ENCODE peak calls at places on chromosomes 3 and 15, in six cellular contexts. Y, W, I, M, H and U are unnamed samples.

GRCh38 chr3:98577178-98577895 is 16.1 kb downstream of the CPOX start:
- DNase-seq in Y (peak), W (no peak), I (no peak), M (no peak), H (no peak), U (no peak)

GRCh38 chr15:66864086-66864830 is 162.2 kb downstream of the SMAD6 start:
- DNase-seq in Y (no peak), W (peak), I (no peak), M (no peak), H (peak), U (no peak)

GRCh38 chr15:61327019-61327631 is 98.0 kb upstream of the RORA start:
- DNase-seq in Y (no peak), W (no peak), I (no peak), M (no peak), H (no peak), U (no peak)

GRCh38 chr3:52429779-52430415 is 15.0 kb downstream of the SEMA3G start:
- DNase-seq in Y (peak), W (no peak), I (no peak), M (no peak), H (peak), U (no peak)

GRCh38 chr15:44662478-44663409 is 718 bp downstream of the SPG11 start:
- DNase-seq in Y (peak), W (peak), I (peak), M (peak), H (peak), U (peak)

GRCh38 chr3:13555753-13556152 is 6.8 kb downstream of the FBLN2 start:
- DNase-seq in Y (no peak), W (no peak), I (no peak), M (no peak), H (no peak), U (no peak)

GRCh38 chr3:105793040-105793439 is 75.8 kb downstream of the CBLB start:
- DNase-seq in Y (no peak), W (no peak), I (no peak), M (no peak), H (no peak), U (no peak)

GRCh38 chr3:132659000-132659369 is 624 bp downstream of the ACAD11 start:
- DNase-seq in Y (no peak), W (no peak), I (no peak), M (no peak), H (no peak), U (no peak)

GRCh38 chr3:115212615-115213014 is 65.5 kb upstream of the ZBTB20 start:
- DNase-seq in Y (no peak), W (no peak), I (no peak), M (no peak), H (no peak), U (no peak)

GRCh38 chr3:184155644-184156521 is 706 bp downstream of the DVL3 start:
- DNase-seq in Y (peak), W (no peak), I (no peak), M (no peak), H (peak), U (peak)

GRCh38 chr15:81573098-81573746 is 199.2 kb upstream of the TMC3 start:
- DNase-seq in Y (no peak), W (no peak), I (no peak), M (no peak), H (no peak), U (no peak)

GRCh38 chr3:188807002-188807401 is 364.8 kb upstream of the TPRG1 start:
- DNase-seq in Y (peak), W (no peak), I (no peak), M (no peak), H (no peak), U (no peak)

GRCh38 chr15:84778194-84778593 is 29.8 kb downstream of the ZNF592 start:
- DNase-seq in Y (no peak), W (no peak), I (no peak), M (no peak), H (no peak), U (no peak)

GRCh38 chr3:145370870-145371269 is 790.1 kb downstream of the PLOD2 start:
- DNase-seq in Y (no peak), W (no peak), I (no peak), M (no peak), H (no peak), U (no peak)

GRCh38 chr3:183435701-183436100 is 7.3 kb upstream of the MCF2L2 start:
- DNase-seq in Y (no peak), W (no peak), I (no peak), M (no peak), H (no peak), U (no peak)

GRCh38 chr3:58989173-58989572 is 60.7 kb downstream of the CFAP20DC start:
- DNase-seq in Y (peak), W (no peak), I (no peak), M (no peak), H (no peak), U (no peak)

GRCh38 chr3:33006081-33006480 is 54.6 kb downstream of the CCR4 start:
- DNase-seq in Y (no peak), W (no peak), I (no peak), M (no peak), H (no peak), U (peak)

GRCh38 chr3:134326760-134327593 is 47.3 kb downstream of the AMOTL2 start:
- DNase-seq in Y (peak), W (no peak), I (no peak), M (no peak), H (peak), U (no peak)

GRCh38 chr15:55532944-55533343 is 24.9 kb upstream of the DNAAF4 start:
- DNase-seq in Y (no peak), W (no peak), I (no peak), M (no peak), H (no peak), U (no peak)

GRCh38 chr3:52298147-52299098 is 10.8 kb downstream of the GLYCTK start:
- DNase-seq in Y (no peak), W (no peak), I (no peak), M (no peak), H (no peak), U (no peak)

GRCh38 chr3:183503738-183504137 is 51.8 kb downstream of the KLHL6 start:
- DNase-seq in Y (no peak), W (no peak), I (no peak), M (no peak), H (no peak), U (no peak)

GRCh38 chr3:30631237-30631961 is 25.0 kb downstream of the TGFBR2 start:
- DNase-seq in Y (no peak), W (no peak), I (no peak), M (no peak), H (no peak), U (no peak)

GRCh38 chr3:187889601-187890404 is 144.5 kb upstream of the BCL6 start:
- DNase-seq in Y (no peak), W (no peak), I (no peak), M (no peak), H (peak), U (no peak)

GRCh38 chr3:165464736-165465135 is 268.6 kb upstream of the SLITRK3 start:
- DNase-seq in Y (peak), W (no peak), I (no peak), M (no peak), H (no peak), U (no peak)

GRCh38 chr3:30473374-30474051 is 132.9 kb upstream of the TGFBR2 start:
- DNase-seq in Y (peak), W (no peak), I (no peak), M (no peak), H (peak), U (no peak)

GRCh38 chr15:29089731-29090616 is 179.6 kb downstream of the NSMCE3 start:
- DNase-seq in Y (peak), W (no peak), I (no peak), M (no peak), H (peak), U (no peak)

GRCh38 chr3:189720746-189721426 is 89.7 kb downstream of the TP63 start:
- DNase-seq in Y (no peak), W (no peak), I (no peak), M (no peak), H (no peak), U (no peak)

GRCh38 chr3:44444896-44445691 is 32.4 kb downstream of the ZNF445 start:
- DNase-seq in Y (no peak), W (no peak), I (no peak), M (no peak), H (no peak), U (no peak)

GRCh38 chr15:68768321-68768720 is 52.4 kb downstream of the ANP32A start:
- DNase-seq in Y (peak), W (no peak), I (peak), M (no peak), H (no peak), U (no peak)

GRCh38 chr3:120684896-120685295 is 2.9 kb upstream of the HGD start:
- DNase-seq in Y (no peak), W (no peak), I (no peak), M (no peak), H (no peak), U (no peak)

GRCh38 chr15:40295297-40295696 is 12.4 kb upstream of the ANKRD63 start:
- DNase-seq in Y (no peak), W (no peak), I (no peak), M (no peak), H (peak), U (no peak)

GRCh38 chr15:56472278-56472677 is 7.3 kb upstream of the MNS1 start:
- DNase-seq in Y (no peak), W (no peak), I (no peak), M (no peak), H (no peak), U (no peak)

GRCh38 chr3:151926956-151927355 is 53.5 kb downstream of the SUCNR1 start:
- DNase-seq in Y (peak), W (no peak), I (peak), M (no peak), H (no peak), U (no peak)

GRCh38 chr3:41002104-41002503 is 197.2 kb upstream of the CTNNB1 start:
- DNase-seq in Y (no peak), W (no peak), I (no peak), M (no peak), H (no peak), U (no peak)

GRCh38 chr3:157921767-157922166 is 184.5 kb downstream of the SHOX2 start:
- DNase-seq in Y (no peak), W (no peak), I (no peak), M (no peak), H (no peak), U (no peak)

GRCh38 chr3:194023501-194024280 is 112.3 kb upstream of the HES1 start:
- DNase-seq in Y (no peak), W (no peak), I (no peak), M (no peak), H (no peak), U (no peak)

GRCh38 chr3:41244620-41245336 is 45.5 kb downstream of the CTNNB1 start:
- DNase-seq in Y (no peak), W (no peak), I (no peak), M (no peak), H (no peak), U (no peak)

DNA sequence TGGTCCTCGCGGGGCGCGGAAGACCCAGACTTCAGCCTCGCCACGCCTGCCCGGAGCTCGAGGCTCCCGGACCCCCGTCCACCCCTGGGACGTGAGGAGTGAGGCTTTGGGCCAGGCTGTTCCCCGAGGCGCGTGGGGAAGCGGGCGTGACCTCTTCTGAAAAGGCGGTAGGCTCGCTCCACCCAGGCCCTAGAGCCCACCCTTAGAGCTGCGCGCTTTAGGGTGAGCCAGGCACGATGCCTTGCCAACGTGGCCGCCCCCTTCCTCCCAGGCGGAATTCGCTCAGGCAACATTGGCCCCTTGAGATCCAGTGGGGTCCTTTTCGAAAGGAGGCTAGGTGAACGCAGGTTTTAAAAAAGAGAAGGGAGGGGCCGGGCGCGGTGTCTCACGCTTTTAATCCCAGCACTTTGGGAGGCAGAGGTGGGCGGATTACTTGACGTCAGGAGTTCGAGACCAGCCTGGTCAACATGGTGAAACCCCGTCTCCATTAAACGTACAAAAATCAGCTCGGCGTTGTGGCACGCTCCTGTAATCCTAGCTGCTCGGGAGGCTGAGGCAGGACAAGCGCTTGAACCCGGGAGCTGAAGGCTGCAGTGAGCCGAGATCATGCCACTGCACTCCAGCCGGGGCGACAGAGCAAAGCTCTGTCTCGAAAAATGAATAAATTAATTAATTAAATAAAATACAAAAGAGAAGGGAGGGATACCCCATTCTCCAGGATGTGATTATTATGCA is 896 bp upstream of the RPP25 start:
- DNase-seq in Y (no peak), W (no peak), I (peak), M (no peak), H (peak), U (no peak)
- TF ChIP-seq POLR2A in Y (no peak), W (no peak), I (no peak), M (no peak), H (no peak), U (no peak)

GRCh38 chr3:141103503-141103902 is 52.4 kb downstream of the SPSB4 start:
- DNase-seq in Y (no peak), W (no peak), I (no peak), M (no peak), H (no peak), U (no peak)
- TF ChIP-seq POLR2A in Y (no peak), W (no peak), I (no peak), M (no peak), H (no peak), U (no peak)

GRCh38 chr3:46845860-46846623 is 17.2 kb downstream of the MYL3 start:
- DNase-seq in Y (peak), W (peak), I (no peak), M (no peak), H (peak), U (peak)
- TF ChIP-seq POLR2A in Y (no peak), W (no peak), I (no peak), M (no peak), H (no peak), U (no peak)

GRCh38 chr15:30791239-30791638 is 112.5 kb upstream of the FAN1 start:
- DNase-seq in Y (no peak), W (no peak), I (peak), M (no peak), H (no peak), U (peak)

GRCh38 chr15:30794388-30794787 is 109.3 kb upstream of the FAN1 start:
- DNase-seq in Y (no peak), W (no peak), I (no peak), M (no peak), H (no peak), U (no peak)

GRCh38 chr15:30788595-30788994 is 115.1 kb upstream of the FAN1 start:
- DNase-seq in Y (no peak), W (no peak), I (no peak), M (no peak), H (no peak), U (no peak)

GRCh38 chr15:30791776-30792175 is 111.9 kb upstream of the FAN1 start:
- DNase-seq in Y (no peak), W (no peak), I (no peak), M (no peak), H (no peak), U (no peak)
- TF ChIP-seq POLR2A in Y (no peak), W (no peak), I (no peak), M (no peak), H (no peak), U (no peak)